ENCODE peak calls at places on chromosome 7, in six cellular contexts. J is K562, O is A549, D is Peyer's patch, F is T-helper 17 cell, P is SJSA1. Y is an unnamed sample. For H3K9me3, the result is how much of the 10 kb centered on the place peaks cover.

GRCh38 chr7:16712916-16713315 is 40.6 kb upstream of the TSPAN13 start:
- DNase-seq in F (no peak), D (no peak), O (no peak), J (no peak), P (peak), Y (no peak)

GRCh38 chr7:52088008-52088787 is 771.6 kb upstream of the COBL start:
- DNase-seq in O (no peak), D (no peak), P (no peak), F (no peak), J (no peak), Y (no peak)

GRCh38 chr7:131504157-131504899 is 52.1 kb downstream of the PODXL start:
- DNase-seq in P (no peak), D (no peak), O (no peak), J (no peak), F (no peak), Y (no peak)

GRCh38 chr7:79647711-79648110 is 194.2 kb upstream of the MAGI2 start:
- DNase-seq in D (no peak), P (no peak), J (no peak), F (no peak), O (no peak), Y (no peak)

GRCh38 chr7:41779918-41780317 is 77.0 kb upstream of the INHBA start:
- DNase-seq in D (no peak), P (no peak), J (no peak), F (no peak), O (no peak), Y (no peak)

GRCh38 chr7:38831262-38831661 is 77.7 kb downstream of the VPS41 start:
- DNase-seq in D (no peak), J (no peak), O (no peak), F (no peak), P (no peak), Y (no peak)

GRCh38 chr7:106626376-106627293 is 34.3 kb downstream of the CCDC71L start:
- DNase-seq in D (no peak), O (no peak), F (no peak), P (no peak), J (no peak), Y (no peak)

GRCh38 chr7:19117870-19118608 is 603 bp upstream of the TWIST1 start:
- DNase-seq in D (no peak), P (no peak), F (no peak), J (no peak), O (no peak), Y (no peak)

GRCh38 chr7:47190462-47190861 is 391.4 kb downstream of the TNS3 start:
- DNase-seq in D (no peak), J (no peak), O (no peak), F (no peak), P (no peak), Y (no peak)

GRCh38 chr7:16223963-16224707 is 197.2 kb downstream of the CRPPA start:
- DNase-seq in O (no peak), J (no peak), D (no peak), P (peak), F (no peak), Y (peak)

GRCh38 chr7:107051376-107051775 is 6.9 kb downstream of the PRKAR2B start:
- DNase-seq in F (no peak), D (no peak), J (no peak), P (no peak), O (no peak), Y (no peak)

GRCh38 chr7:95264225-95264927 is 60.0 kb downstream of the PON1 start:
- DNase-seq in O (peak), J (no peak), P (peak), F (no peak), D (no peak), Y (no peak)

GRCh38 chr7:149624006-149624405 is 126.4 kb upstream of the ZNF746 start:
- DNase-seq in O (no peak), F (peak), P (no peak), D (peak), J (peak), Y (peak)

GRCh38 chr7:41576176-41576575 is 126.7 kb downstream of the INHBA start:
- DNase-seq in O (no peak), F (no peak), J (no peak), D (no peak), P (peak), Y (no peak)

GRCh38 chr7:42071372-42072261 is 165.4 kb downstream of the GLI3 start:
- DNase-seq in F (no peak), O (no peak), P (no peak), J (no peak), D (no peak), Y (no peak)

GRCh38 chr7:153642989-153643388 is 409.2 kb upstream of the DPP6 start:
- DNase-seq in O (no peak), J (no peak), D (no peak), P (no peak), F (no peak), Y (no peak)

GRCh38 chr7:153641202-153641601 is 411.0 kb upstream of the DPP6 start:
- DNase-seq in F (no peak), D (no peak), J (no peak), P (no peak), O (no peak), Y (no peak)

GRCh38 chr7:153640586-153640985 is 411.6 kb upstream of the DPP6 start:
- DNase-seq in O (no peak), P (no peak), J (no peak), F (no peak), D (no peak), Y (no peak)

GRCh38 chr7:153638821-153639435 is 413.3 kb upstream of the DPP6 start:
- DNase-seq in O (no peak), P (no peak), F (no peak), D (no peak), J (no peak), Y (no peak)
- H3K9me3 ChIP-seq in O (under half), P (under half), F (under half), D (under half), J (under half), Y (under half)

DNA sequence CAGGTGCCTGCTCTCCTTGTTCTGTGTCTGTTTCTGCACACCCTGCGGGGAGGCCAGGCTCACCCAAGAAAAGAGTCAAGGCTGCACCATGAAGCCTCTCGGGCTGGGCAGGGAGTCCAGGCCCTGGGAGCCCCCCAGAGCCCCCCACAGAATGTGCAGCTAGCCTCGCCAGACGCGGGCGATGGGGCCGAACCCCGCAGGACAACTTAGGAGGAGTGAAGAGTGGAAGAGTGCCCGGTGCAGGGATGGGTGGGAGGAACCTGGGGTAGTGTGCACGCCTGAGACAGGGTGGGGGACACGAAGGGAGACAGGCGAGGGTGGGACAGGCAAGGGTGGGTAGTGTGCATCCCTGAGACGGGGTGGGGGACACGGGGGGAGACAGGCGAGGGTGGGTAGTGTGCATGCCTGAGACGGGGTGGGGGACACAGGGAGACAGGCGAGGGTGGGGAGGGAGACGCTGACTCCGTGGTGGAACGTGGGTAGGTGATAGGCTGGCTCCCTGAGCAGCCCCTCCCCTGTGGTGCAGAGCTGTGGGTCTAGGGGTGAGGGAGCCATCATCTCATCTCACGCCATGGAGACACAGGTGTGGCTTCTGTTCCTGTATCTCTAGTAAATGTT is 615.4 kb downstream of the DNAJB6 start:
- DNase-seq in J (no peak), F (no peak), P (no peak), D (no peak), O (no peak), Y (no peak)
- H3K9me3 ChIP-seq in J (under half), F (under half), P (under half), D (under half), O (under half), Y (under half)

DNA sequence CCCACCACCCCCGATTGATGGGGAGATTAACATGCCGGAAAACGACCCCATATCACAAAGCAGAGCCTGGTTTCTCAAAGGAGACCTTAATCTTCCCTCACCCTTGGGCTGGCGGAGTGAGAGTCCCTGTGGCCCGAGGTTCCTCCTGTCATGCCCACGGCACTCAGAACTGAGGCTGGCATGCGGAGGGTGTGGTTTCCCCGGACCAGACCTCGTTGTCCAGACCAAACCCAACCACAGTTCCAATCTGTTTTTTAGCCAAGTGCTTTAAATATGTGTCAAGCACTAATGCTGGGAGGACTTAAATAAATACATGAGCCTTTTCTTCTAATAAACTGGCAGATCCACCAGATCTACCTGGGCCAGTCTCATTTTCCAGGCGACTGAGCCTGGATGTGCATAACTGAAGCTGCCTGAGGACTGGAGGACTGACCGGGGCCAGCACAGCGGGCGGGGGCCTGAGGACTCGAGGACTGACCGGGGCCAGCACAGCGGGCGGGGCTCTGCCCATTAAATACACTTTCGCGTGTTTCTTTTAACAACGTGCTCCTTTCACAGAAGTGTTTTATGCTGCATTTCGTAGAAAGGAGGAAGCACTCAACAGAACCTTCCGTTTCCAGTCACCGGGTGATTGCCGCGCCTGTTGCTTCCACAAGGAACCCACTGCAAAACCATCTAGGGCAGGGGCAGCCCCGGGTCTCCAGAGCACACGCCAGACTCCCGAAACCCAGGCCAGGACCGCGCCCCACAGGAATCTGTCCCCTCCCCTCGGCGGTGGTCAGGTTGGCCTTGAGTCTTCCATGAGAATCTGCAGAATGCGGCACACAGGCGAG is 334.6 kb downstream of the PTPRN2 start:
- DNase-seq in P (no peak), F (no peak), J (no peak), O (no peak), D (no peak), Y (no peak)
- H3K9me3 ChIP-seq in P (under half), F (under half), J (under half), O (under half), D (under half), Y (under half)

GRCh38 chr7:157766098-157766497 is 429.3 kb downstream of the DNAJB6 start:
- DNase-seq in F (no peak), D (no peak), O (no peak), P (no peak), J (no peak), Y (no peak)
- H3K9me3 ChIP-seq in F (under half), D (under half), O (under half), P (under half), J (under half), Y (under half)

DNA sequence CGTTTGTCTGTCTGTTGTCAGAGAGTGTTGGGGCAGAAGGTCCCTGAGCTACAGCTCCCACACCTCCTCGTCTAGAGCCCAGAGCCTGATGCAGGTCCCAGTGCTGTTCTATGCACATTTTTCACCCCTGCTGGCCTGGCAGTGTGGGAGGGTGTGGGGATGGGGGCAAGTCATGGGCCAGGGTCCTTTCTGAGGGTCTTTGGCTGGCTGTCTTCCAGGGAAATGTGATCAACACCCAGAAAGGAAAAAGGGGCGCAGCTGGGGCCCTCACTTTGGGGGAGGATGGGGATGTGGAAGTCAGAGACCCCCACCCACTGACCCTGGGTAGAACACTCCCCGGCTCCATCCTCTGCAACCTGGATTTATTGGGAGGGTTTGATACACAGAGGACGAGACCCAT is 50.0 kb upstream of the ZNF716 start:
- DNase-seq in J (no peak), D (no peak), O (no peak), F (no peak), P (no peak), Y (no peak)
- H3K9me3 ChIP-seq in J (under half), D (under half), O (under half), F (under half), P (under half), Y (under half)

DNA sequence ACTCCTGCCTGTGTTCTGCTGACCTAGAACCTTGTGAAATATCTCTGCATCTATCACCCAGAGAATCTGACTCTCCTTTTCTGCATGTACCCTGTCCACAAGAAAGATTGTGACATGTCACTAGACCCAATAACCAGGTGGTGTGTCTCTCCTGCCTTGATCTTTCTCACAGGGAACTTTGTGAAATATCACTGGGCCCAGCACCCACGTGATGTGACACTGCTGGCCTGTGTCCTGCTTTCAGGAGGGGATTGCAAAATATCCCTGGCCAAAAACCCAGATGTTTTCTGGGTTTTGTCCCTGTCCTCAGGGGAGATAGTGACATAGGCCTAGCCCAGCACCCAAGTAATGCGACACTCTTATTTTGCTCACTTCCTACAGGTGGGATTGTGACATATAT is 10.1 kb upstream of the ZNF107 start:
- DNase-seq in O (no peak), J (no peak), D (no peak), P (no peak), F (no peak), Y (no peak)
- H3K9me3 ChIP-seq in O (under half), J (under half), D (under half), P (under half), F (under half), Y (under half)

GRCh38 chr7:64101943-64102655 is 56.9 kb downstream of the ZNF727 start:
- DNase-seq in P (no peak), F (no peak), D (no peak), J (no peak), O (no peak), Y (no peak)

GRCh38 chr7:64102656-64103400 is 57.6 kb downstream of the ZNF727 start:
- DNase-seq in D (no peak), P (no peak), F (no peak), J (no peak), O (no peak), Y (no peak)

GRCh38 chr7:64099656-64100531 is 54.7 kb downstream of the ZNF727 start:
- DNase-seq in P (no peak), D (no peak), J (no peak), O (no peak), F (no peak), Y (no peak)

DNA sequence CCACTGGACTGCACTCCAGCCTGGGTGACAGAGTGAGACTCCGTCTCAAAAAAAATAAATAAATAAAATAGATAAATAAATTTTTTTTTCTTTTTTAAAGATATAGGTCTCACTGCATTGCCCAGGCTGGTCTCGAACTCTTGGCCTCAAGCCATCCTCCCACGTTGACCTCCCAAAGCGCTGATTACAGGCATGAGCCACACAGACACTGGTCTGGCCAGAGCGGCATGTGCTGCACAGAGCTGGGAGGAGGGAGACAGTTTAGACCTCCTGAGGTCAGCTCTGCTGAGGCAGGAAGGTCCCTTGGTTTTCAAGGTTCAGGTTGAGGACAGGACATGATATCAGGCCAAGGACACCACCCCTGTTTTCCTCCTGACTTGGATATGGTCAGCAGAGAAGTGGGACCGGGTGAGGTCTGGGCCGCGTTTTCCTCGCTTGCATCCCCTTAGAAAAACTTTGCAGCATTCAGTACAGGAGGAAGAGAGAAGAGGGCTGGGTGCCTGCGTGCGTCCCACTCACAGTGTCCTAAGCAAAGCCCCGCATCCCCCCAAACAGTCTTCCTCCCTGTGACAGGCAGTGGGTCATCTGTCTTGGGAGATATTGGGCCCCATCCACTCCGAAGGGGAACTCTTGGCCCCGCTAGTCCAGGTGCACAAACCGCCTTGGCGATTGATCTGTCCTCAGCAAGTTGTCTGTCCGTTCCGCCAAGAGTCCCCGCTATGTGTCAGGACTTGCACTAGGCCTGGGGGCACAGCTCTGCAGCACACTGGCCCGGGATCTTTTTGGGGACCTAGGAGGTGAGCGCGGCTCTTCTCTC is 56.1 kb downstream of the ZNF727 start:
- DNase-seq in P (no peak), J (no peak), O (no peak), D (no peak), F (no peak), Y (no peak)
- H3K9me3 ChIP-seq in P (under half), J (under half), O (under half), D (under half), F (under half), Y (under half)